ENCODE peak calls at places on chromosomes 5 and 9, in four cellular contexts. J, C, F and H are unnamed samples.
A peak's percentile ranks its signal among the peaks of the same experiment; 100 is the strongest.

GRCh38 chr5:180640765-180641565 is 8.4 kb downstream of the FLT4 start:
- DNase-seq in C (no peak), J (no peak), F (no peak), H (peak; percentile 15)

GRCh38 chr9:122370869-122371467 is at the start of gene PTGS1:
- DNase-seq in F (no peak), C (peak; percentile 67), J (no peak), H (peak; percentile 54)

GRCh38 chr5:78984611-78985406 is at the start of gene ARSB:
- DNase-seq in F (peak; percentile 59), C (peak; percentile 94), J (peak; percentile 66), H (peak; percentile 87)

GRCh38 chr5:140632366-140633080 is 452 bp downstream of the CD14 start:
- DNase-seq in C (peak; percentile 73), F (no peak), J (no peak), H (peak; percentile 86)

GRCh38 chr9:107597743-107598217 is 108.2 kb upstream of the KLF4 start:
- DNase-seq in F (no peak), C (no peak), J (no peak), H (no peak)

GRCh38 chr9:32218100-32218767 is 166.2 kb upstream of the ACO1 start:
- DNase-seq in J (no peak), F (no peak), C (no peak), H (no peak)

GRCh38 chr5:55650391-55650790 is 61.7 kb downstream of the SLC38A9 start:
- DNase-seq in J (no peak), F (no peak), C (peak; percentile 65), H (no peak)

GRCh38 chr5:80117446-80117845 is 82.3 kb downstream of the THBS4 start:
- DNase-seq in J (no peak), C (no peak), F (no peak), H (no peak)

GRCh38 chr5:143860211-143860610 is 48.2 kb downstream of the HMHB1 start:
- DNase-seq in C (no peak), F (no peak), J (no peak), H (no peak)

GRCh38 chr5:167653645-167654106 is 637.8 kb upstream of the WWC1 start:
- DNase-seq in F (no peak), J (no peak), C (peak; percentile 57), H (no peak)

GRCh38 chr9:93258818-93259489 is 75.0 kb downstream of the WNK2 start:
- DNase-seq in C (no peak), J (no peak), F (no peak), H (no peak)

GRCh38 chr9:35798658-35799366 is 7.4 kb downstream of the NPR2 start:
- DNase-seq in C (peak; percentile 87), J (no peak), F (no peak), H (no peak)

GRCh38 chr9:130660326-130660682 is 4.1 kb upstream of the PRDM12 start:
- DNase-seq in C (no peak), J (no peak), F (no peak), H (no peak)

GRCh38 chr9:120710110-120710981 is 3.9 kb downstream of the MEGF9 start:
- DNase-seq in F (no peak), C (peak; percentile 66), J (no peak), H (peak; percentile 56)

GRCh38 chr5:2038337-2039179 is 155.8 kb upstream of the IRX4 start:
- DNase-seq in J (no peak), C (peak; percentile 67), F (peak; percentile 13), H (peak; percentile 77)

GRCh38 chr5:141492168-141492885 is 3.4 kb downstream of the PCDHGC5 start:
- DNase-seq in J (no peak), C (no peak), F (no peak), H (no peak)

GRCh38 chr5:151523335-151523734 is 67.8 kb downstream of the FAT2 start:
- DNase-seq in F (no peak), C (peak; percentile 75), J (peak; percentile 13), H (peak; percentile 27)